ENCODE peak calls at places on chromosomes 3 and 15, in six cellular contexts. C, E, V, Y, F and O are unnamed samples.

GRCh38 chr15:48913141-48913540 is 35.2 kb downstream of the EID1 start:
- DNase-seq in E (no peak), Y (no peak), V (no peak), C (no peak), F (no peak), O (no peak)

GRCh38 chr3:65963787-65964707 is 74.7 kb downstream of the MAGI1 start:
- DNase-seq in F (peak), V (peak), Y (peak), E (no peak), C (no peak), O (peak)

GRCh38 chr3:48648188-48648850 is 13.1 kb upstream of the SLC26A6 start:
- DNase-seq in F (no peak), V (no peak), Y (no peak), C (no peak), E (no peak), O (no peak)

GRCh38 chr3:71723452-71724170 is 1.6 kb downstream of the EIF4E3 start:
- DNase-seq in F (no peak), V (no peak), E (no peak), Y (no peak), C (no peak), O (no peak)

GRCh38 chr3:129226374-129226773 is 23.0 kb upstream of the COPG1 start:
- DNase-seq in V (peak), C (peak), F (peak), Y (peak), E (no peak), O (peak)

GRCh38 chr3:87132801-87133200 is 94.3 kb upstream of the CHMP2B start:
- DNase-seq in F (no peak), V (no peak), Y (no peak), E (no peak), C (no peak), O (no peak)

GRCh38 chr3:196620228-196620627 is 19.3 kb upstream of the NRROS start:
- DNase-seq in V (no peak), Y (no peak), C (no peak), F (no peak), E (no peak), O (no peak)

GRCh38 chr3:42013652-42014442 is 51.9 kb upstream of the ULK4 start:
- DNase-seq in Y (no peak), F (no peak), V (peak), C (peak), E (peak), O (no peak)

GRCh38 chr3:149145361-149145760 is 15.9 kb downstream of the HPS3 start:
- DNase-seq in F (no peak), V (no peak), C (no peak), Y (no peak), E (no peak), O (no peak)

GRCh38 chr3:85838921-85839320 is 880.1 kb downstream of the CADM2 start:
- DNase-seq in V (no peak), E (no peak), C (no peak), F (no peak), Y (no peak), O (no peak)

GRCh38 chr15:64246364-64247189 is 83.8 kb upstream of the PPIB start:
- DNase-seq in V (peak), F (peak), C (no peak), E (no peak), Y (peak), O (peak)

GRCh38 chr15:83106994-83107840 is at the start of gene TM6SF1:
- DNase-seq in E (peak), V (peak), Y (no peak), C (peak), F (no peak), O (no peak)

GRCh38 chr15:63544253-63545026 is 40.0 kb downstream of the USP3 start:
- DNase-seq in C (no peak), Y (no peak), V (no peak), E (no peak), F (no peak), O (no peak)

GRCh38 chr3:8648873-8649741 is 4.5 kb upstream of the SSUH2 start:
- DNase-seq in Y (no peak), V (no peak), C (no peak), E (no peak), F (no peak), O (no peak)

GRCh38 chr3:122004123-122004522 is 17.9 kb downstream of the ILDR1 start:
- DNase-seq in C (no peak), F (no peak), Y (no peak), E (no peak), V (no peak), O (no peak)

GRCh38 chr15:71011503-71012155 is 103.6 kb upstream of the THSD4 start:
- DNase-seq in E (no peak), Y (peak), C (no peak), F (peak), V (peak), O (peak)

GRCh38 chr3:33860355-33861047 is 62.1 kb downstream of the PDCD6IP start:
- DNase-seq in V (no peak), F (no peak), Y (no peak), E (no peak), C (no peak), O (no peak)

GRCh38 chr3:136008732-136009456 is 43.4 kb downstream of the PPP2R3A start:
- DNase-seq in V (no peak), Y (no peak), C (no peak), F (no peak), E (no peak), O (no peak)

GRCh38 chr3:157160652-157161480 is 919 bp upstream of the CCNL1 start:
- DNase-seq in Y (peak), C (peak), E (peak), V (peak), F (peak), O (no peak)

GRCh38 chr3:9091811-9092210 is 128.5 kb upstream of the RAD18 start:
- DNase-seq in F (no peak), E (no peak), C (no peak), V (no peak), Y (no peak), O (no peak)

GRCh38 chr3:185534511-185534910 is 17.9 kb downstream of the LIPH start:
- DNase-seq in F (no peak), C (no peak), E (no peak), Y (no peak), V (no peak), O (no peak)

GRCh38 chr3:64184621-64185020 is 40.6 kb downstream of the PRICKLE2 start:
- DNase-seq in Y (no peak), V (no peak), C (no peak), E (no peak), F (peak), O (no peak)

GRCh38 chr3:13637311-13637891 is 88.5 kb downstream of the FBLN2 start:
- DNase-seq in E (no peak), F (no peak), V (no peak), Y (no peak), C (no peak), O (no peak)

GRCh38 chr3:86147119-86147518 is 843.8 kb downstream of the VGLL3 start:
- DNase-seq in Y (no peak), F (no peak), C (no peak), V (no peak), E (no peak), O (no peak)

GRCh38 chr15:67852433-67852832 is 12.6 kb upstream of the RNU6-1 start:
- DNase-seq in C (no peak), Y (no peak), V (no peak), E (no peak), F (no peak), O (no peak)

GRCh38 chr3:50617911-50618481 is 1.0 kb downstream of the MAPKAPK3 start:
- DNase-seq in C (no peak), Y (no peak), E (no peak), V (no peak), F (peak), O (no peak)

GRCh38 chr3:195467641-195468390 is 25.0 kb upstream of the ACAP2 start:
- DNase-seq in V (peak), Y (no peak), F (peak), E (no peak), C (no peak), O (no peak)

GRCh38 chr15:45948226-45948625 is 313.4 kb downstream of the SQOR start:
- DNase-seq in V (no peak), E (no peak), Y (no peak), F (no peak), C (no peak), O (no peak)

GRCh38 chr3:175358935-175359334 is 499.8 kb downstream of the NAALADL2 start:
- DNase-seq in F (no peak), V (no peak), C (no peak), E (no peak), Y (no peak), O (no peak)

GRCh38 chr3:129793356-129793755 is 100.2 kb downstream of the TMCC1 start:
- DNase-seq in F (no peak), Y (no peak), E (no peak), V (no peak), C (no peak), O (no peak)

GRCh38 chr15:64892850-64893403 is 18.8 kb upstream of the ANKDD1A start:
- DNase-seq in Y (no peak), V (no peak), F (no peak), C (no peak), E (no peak), O (no peak)

GRCh38 chr3:15159501-15160136 is 46.4 kb upstream of the CAPN7 start:
- DNase-seq in F (no peak), E (no peak), Y (peak), V (no peak), C (no peak), O (no peak)

GRCh38 chr15:39801641-39802309 is 19.1 kb upstream of the FSIP1 start:
- DNase-seq in V (no peak), Y (no peak), F (no peak), C (no peak), E (no peak), O (no peak)

GRCh38 chr15:52370010-52370409 is 74.4 kb upstream of the MYO5C start:
- DNase-seq in E (no peak), Y (no peak), V (no peak), F (peak), C (no peak), O (no peak)

GRCh38 chr3:42110631-42111030 is 19.5 kb downstream of the TRAK1 start:
- DNase-seq in E (no peak), F (no peak), C (no peak), V (no peak), Y (no peak), O (no peak)

GRCh38 chr15:85354432-85354831 is 26.0 kb upstream of the AKAP13 start:
- DNase-seq in C (no peak), V (peak), E (no peak), Y (no peak), F (peak), O (no peak)

GRCh38 chr3:49626796-49627195 is 47.4 kb upstream of the APEH start:
- DNase-seq in C (no peak), F (no peak), Y (no peak), V (no peak), E (no peak), O (no peak)